ENCODE peak calls at places on chromosome 1, in eight cellular contexts. E is choroid plexus epithelial cell, J is Right ventricle myocardium inferior, B is HFFc6, N is heart right ventricle, H is DMS53, S is T-helper 17 cell, X is omental fat pad. P is an unnamed sample.
A peak's percentile ranks its signal among the peaks of the same experiment; 100 is the strongest.

GRCh38 chr1:228015276-228016180 is 8.7 kb downstream of the WNT3A start:
- DNase-seq in E (no peak), J (no peak), B (peak; percentile 42), N (no peak), H (no peak), S (no peak), X (no peak), P (no peak)

GRCh38 chr1:63134501-63135173 is 187.7 kb upstream of the FOXD3 start:
- DNase-seq in E (no peak), J (no peak), B (no peak), N (no peak), H (no peak), S (no peak), X (no peak), P (peak; percentile 43)

GRCh38 chr1:6776895-6777294 is 8.4 kb upstream of the CAMTA1 start:
- DNase-seq in E (no peak), J (no peak), B (no peak), N (no peak), H (no peak), S (no peak), X (no peak), P (no peak)

GRCh38 chr1:209618756-209619420 is 33.3 kb downstream of the LAMB3 start:
- DNase-seq in E (no peak), J (no peak), B (no peak), N (peak; percentile 58), H (no peak), S (no peak), X (no peak), P (no peak)

GRCh38 chr1:53619811-53620619 is 118.9 kb downstream of the GLIS1 start:
- DNase-seq in E (peak; percentile 14), J (no peak), B (peak; percentile 4), N (no peak), H (peak; percentile 75), S (no peak), X (no peak), P (no peak)

GRCh38 chr1:66331641-66332523 is 202.1 kb upstream of the SGIP1 start:
- DNase-seq in E (peak; percentile 90), J (peak; percentile 80), B (peak; percentile 98), N (peak; percentile 83), H (no peak), S (peak; percentile 46), X (no peak), P (peak; percentile 53)

GRCh38 chr1:15033264-15033663 is 120.3 kb upstream of the TMEM51 start:
- DNase-seq in E (peak; percentile 68), J (no peak), B (peak; percentile 45), N (no peak), H (no peak), S (no peak), X (no peak), P (no peak)

GRCh38 chr1:183630748-183631147 is 4.8 kb downstream of the ARPC5 start:
- DNase-seq in E (peak; percentile 47), J (no peak), B (peak; percentile 72), N (no peak), H (no peak), S (no peak), X (no peak), P (peak; percentile 70)

GRCh38 chr1:155813672-155814071 is 43.3 kb downstream of the GON4L start:
- DNase-seq in E (no peak), J (no peak), B (no peak), N (no peak), H (no peak), S (no peak), X (no peak), P (no peak)